ENCODE peak calls at places on chromosomes 13 and 19, in five cellular contexts. One of them, this sample, is unnamed.

GRCh38 chr13:51287758-51288157 is 51.7 kb upstream of the SERPINE3 start:
- DNase-seq in HT1080: no peak
- DNase-seq in NCI-H1417: no peak
- DNase-seq in activated CD4-positive, alpha-beta memory T cell treated with anti-CD3 and anti-CD28 coated beads, Interleukin-2, amount 10 ng/mL, durations not matched to agents 7 days and 5 days: no peak
- DNase-seq in nucleus accumbens: no peak
- DNase-seq in this sample: no peak

GRCh38 chr19:55670280-55671053 is 4.6 kb upstream of the EPN1 start:
- DNase-seq in activated CD4-positive, alpha-beta memory T cell treated with anti-CD3 and anti-CD28 coated beads, Interleukin-2, amount 10 ng/mL, durations not matched to agents 7 days and 5 days: no peak
- DNase-seq in NCI-H1417: peak
- DNase-seq in nucleus accumbens: peak
- DNase-seq in HT1080: no peak
- DNase-seq in this sample: no peak

GRCh38 chr19:48511800-48512503 is at the start of gene LMTK3:
- DNase-seq in nucleus accumbens: peak
- DNase-seq in NCI-H1417: peak
- DNase-seq in HT1080: peak
- DNase-seq in activated CD4-positive, alpha-beta memory T cell treated with anti-CD3 and anti-CD28 coated beads, Interleukin-2, amount 10 ng/mL, durations not matched to agents 7 days and 5 days: peak
- DNase-seq in this sample: no peak

GRCh38 chr19:55596304-55596703 is 3.0 kb downstream of the FIZ1 start:
- DNase-seq in activated CD4-positive, alpha-beta memory T cell treated with anti-CD3 and anti-CD28 coated beads, Interleukin-2, amount 10 ng/mL, durations not matched to agents 7 days and 5 days: no peak
- DNase-seq in NCI-H1417: no peak
- DNase-seq in nucleus accumbens: no peak
- DNase-seq in HT1080: no peak
- DNase-seq in this sample: no peak

GRCh38 chr19:33193864-33194362 is at the start of gene LRP3:
- DNase-seq in NCI-H1417: peak
- DNase-seq in activated CD4-positive, alpha-beta memory T cell treated with anti-CD3 and anti-CD28 coated beads, Interleukin-2, amount 10 ng/mL, durations not matched to agents 7 days and 5 days: no peak
- DNase-seq in HT1080: no peak
- DNase-seq in nucleus accumbens: peak
- DNase-seq in this sample: no peak

GRCh38 chr13:111874981-111875380 is 192.0 kb upstream of the SOX1 start:
- DNase-seq in NCI-H1417: no peak
- DNase-seq in nucleus accumbens: no peak
- DNase-seq in activated CD4-positive, alpha-beta memory T cell treated with anti-CD3 and anti-CD28 coated beads, Interleukin-2, amount 10 ng/mL, durations not matched to agents 7 days and 5 days: no peak
- DNase-seq in HT1080: no peak
- DNase-seq in this sample: no peak

GRCh38 chr19:21586341-21587116 is 81.1 kb downstream of the ZNF429 start:
- DNase-seq in NCI-H1417: no peak
- DNase-seq in nucleus accumbens: no peak
- DNase-seq in activated CD4-positive, alpha-beta memory T cell treated with anti-CD3 and anti-CD28 coated beads, Interleukin-2, amount 10 ng/mL, durations not matched to agents 7 days and 5 days: no peak
- DNase-seq in HT1080: no peak
- DNase-seq in this sample: no peak

GRCh38 chr13:103810026-103810425 is 743.8 kb upstream of the SLC10A2 start:
- DNase-seq in HT1080: peak
- DNase-seq in nucleus accumbens: no peak
- DNase-seq in activated CD4-positive, alpha-beta memory T cell treated with anti-CD3 and anti-CD28 coated beads, Interleukin-2, amount 10 ng/mL, durations not matched to agents 7 days and 5 days: no peak
- DNase-seq in NCI-H1417: no peak
- DNase-seq in this sample: no peak

GRCh38 chr19:44356383-44357111 is at the start of gene ZNF112:
- DNase-seq in activated CD4-positive, alpha-beta memory T cell treated with anti-CD3 and anti-CD28 coated beads, Interleukin-2, amount 10 ng/mL, durations not matched to agents 7 days and 5 days: no peak
- DNase-seq in nucleus accumbens: peak
- DNase-seq in HT1080: peak
- DNase-seq in NCI-H1417: peak
- DNase-seq in this sample: peak

GRCh38 chr13:90445179-90445578 is 902.3 kb upstream of the MIR17HG start:
- DNase-seq in NCI-H1417: no peak
- DNase-seq in nucleus accumbens: no peak
- DNase-seq in HT1080: peak
- DNase-seq in activated CD4-positive, alpha-beta memory T cell treated with anti-CD3 and anti-CD28 coated beads, Interleukin-2, amount 10 ng/mL, durations not matched to agents 7 days and 5 days: no peak
- DNase-seq in this sample: peak

GRCh38 chr19:40465025-40465780 is at the start of gene BLVRB:
- DNase-seq in HT1080: peak
- DNase-seq in NCI-H1417: no peak
- DNase-seq in activated CD4-positive, alpha-beta memory T cell treated with anti-CD3 and anti-CD28 coated beads, Interleukin-2, amount 10 ng/mL, durations not matched to agents 7 days and 5 days: peak
- DNase-seq in nucleus accumbens: no peak
- DNase-seq in this sample: peak

GRCh38 chr13:44575741-44576395 is at the start of gene TSC22D1:
- DNase-seq in activated CD4-positive, alpha-beta memory T cell treated with anti-CD3 and anti-CD28 coated beads, Interleukin-2, amount 10 ng/mL, durations not matched to agents 7 days and 5 days: peak
- DNase-seq in NCI-H1417: peak
- DNase-seq in HT1080: no peak
- DNase-seq in nucleus accumbens: peak
- DNase-seq in this sample: peak

GRCh38 chr13:112943309-112944125 is 25.5 kb upstream of the MCF2L start:
- DNase-seq in NCI-H1417: peak
- DNase-seq in HT1080: no peak
- DNase-seq in activated CD4-positive, alpha-beta memory T cell treated with anti-CD3 and anti-CD28 coated beads, Interleukin-2, amount 10 ng/mL, durations not matched to agents 7 days and 5 days: peak
- DNase-seq in nucleus accumbens: no peak
- DNase-seq in this sample: no peak

GRCh38 chr13:39822437-39822836 is 167.0 kb downstream of the COG6 start:
- DNase-seq in nucleus accumbens: no peak
- DNase-seq in HT1080: no peak
- DNase-seq in activated CD4-positive, alpha-beta memory T cell treated with anti-CD3 and anti-CD28 coated beads, Interleukin-2, amount 10 ng/mL, durations not matched to agents 7 days and 5 days: no peak
- DNase-seq in NCI-H1417: no peak
- DNase-seq in this sample: peak